ENCODE peak calls at places on chromosomes 2 and 18, in seven cellular contexts. I is HCT116, N is breast epithelium, F is stomach, H is transverse colon, V is endothelial cell of umbilical vein, W is upper lobe of left lung. Z is an unnamed sample.

GRCh38 chr2:227506456-227506855 is 34.5 kb downstream of the AGFG1 start:
- DNase-seq in I (no peak), H (no peak), W (no peak), F (no peak), N (no peak), V (no peak), Z (no peak)

GRCh38 chr2:12725238-12726187 is 8.8 kb downstream of the TRIB2 start:
- DNase-seq in W (no peak), I (no peak), F (peak; percentile 75), V (no peak), H (no peak), N (no peak), Z (no peak)

GRCh38 chr2:239596298-239596697 is 195.5 kb upstream of the HDAC4 start:
- DNase-seq in H (no peak), W (no peak), V (no peak), I (no peak), N (no peak), F (no peak), Z (no peak)

GRCh38 chr18:55547705-55548056 is 40.3 kb downstream of the TCF4 start:
- DNase-seq in W (no peak), H (no peak), I (no peak), V (no peak), F (no peak), N (no peak), Z (no peak)

GRCh38 chr2:241813806-241814570 is 5.0 kb downstream of the NEU4 start:
- DNase-seq in W (peak; percentile 41), V (no peak), F (no peak), H (peak; percentile 10), I (no peak), N (no peak), Z (no peak)

GRCh38 chr2:175595139-175595538 is 406.9 kb downstream of the LNPK start:
- DNase-seq in F (no peak), I (no peak), N (no peak), H (no peak), W (no peak), V (no peak), Z (no peak)

GRCh38 chr2:27194538-27195354 is 17.1 kb upstream of the ATRAID start:
- DNase-seq in W (no peak), I (no peak), F (no peak), H (no peak), V (no peak), N (no peak), Z (no peak)

GRCh38 chr2:110657721-110658305 is 20.1 kb downstream of the BUB1 start:
- DNase-seq in N (no peak), H (peak; percentile 44), F (peak; percentile 67), W (no peak), I (no peak), V (no peak), Z (no peak)

GRCh38 chr2:38446972-38447561 is 70.0 kb upstream of the ATL2 start:
- DNase-seq in I (no peak), H (no peak), W (no peak), V (no peak), F (no peak), N (no peak), Z (no peak)

GRCh38 chr2:424306-425172 is 136.6 kb upstream of the ALKAL2 start:
- DNase-seq in V (no peak), F (no peak), H (no peak), W (no peak), I (no peak), N (no peak), Z (no peak)

GRCh38 chr2:120860579-120860922 is 124.9 kb downstream of the GLI2 start:
- DNase-seq in F (no peak), H (no peak), W (no peak), I (no peak), V (no peak), N (no peak), Z (no peak)

GRCh38 chr2:132282911-132283310 is 121.2 kb upstream of the ANKRD30BL start:
- DNase-seq in N (no peak), H (no peak), F (no peak), W (peak; percentile 62), V (no peak), I (no peak), Z (no peak)

DNA sequence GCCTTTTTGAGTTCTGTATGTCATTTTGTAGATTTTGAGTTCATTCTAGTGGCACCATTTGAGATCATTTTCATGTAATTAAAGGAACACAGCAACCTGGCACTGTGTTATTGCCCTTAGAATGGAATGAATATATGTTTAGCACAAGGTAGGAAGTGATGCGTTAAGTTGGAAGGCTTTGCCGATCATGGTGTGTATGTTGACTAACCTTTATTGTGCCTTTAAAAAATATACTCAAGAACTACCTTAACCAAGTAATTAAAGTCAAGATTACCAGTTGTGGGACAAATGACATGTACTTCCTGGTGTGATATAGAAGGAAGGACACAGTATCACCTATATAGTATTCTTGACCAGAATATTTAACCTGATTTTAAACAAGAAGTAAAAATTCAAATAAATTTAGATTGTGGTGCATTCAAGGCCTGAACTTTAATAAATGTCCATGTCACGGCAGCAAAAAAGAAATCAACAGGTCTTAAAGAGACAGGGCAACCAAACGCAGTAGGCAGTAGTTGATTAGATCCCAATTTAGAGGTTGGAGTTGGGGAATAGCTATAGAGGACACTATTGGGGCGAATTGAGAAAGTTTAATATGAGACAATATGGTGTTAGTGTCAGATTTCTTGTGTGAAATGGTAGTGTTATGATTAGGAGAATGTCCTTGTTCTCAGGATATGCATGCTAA is 68.6 kb downstream of the MSH2 start:
- DNase-seq in F (no peak), V (no peak), W (no peak), N (no peak), H (no peak), I (no peak), Z (no peak)
- H3K36me3 ChIP-seq in F (no peaks in the 10 kb centered on the region), V (peaks cover 5% of the 10 kb centered on the region), W (peaks cover 40% of the 10 kb centered on the region), N (no peaks in the 10 kb centered on the region), H (no peaks in the 10 kb centered on the region), I (peaks cover 4% of the 10 kb centered on the region), Z (peaks cover 15% of the 10 kb centered on the region)

DNA sequence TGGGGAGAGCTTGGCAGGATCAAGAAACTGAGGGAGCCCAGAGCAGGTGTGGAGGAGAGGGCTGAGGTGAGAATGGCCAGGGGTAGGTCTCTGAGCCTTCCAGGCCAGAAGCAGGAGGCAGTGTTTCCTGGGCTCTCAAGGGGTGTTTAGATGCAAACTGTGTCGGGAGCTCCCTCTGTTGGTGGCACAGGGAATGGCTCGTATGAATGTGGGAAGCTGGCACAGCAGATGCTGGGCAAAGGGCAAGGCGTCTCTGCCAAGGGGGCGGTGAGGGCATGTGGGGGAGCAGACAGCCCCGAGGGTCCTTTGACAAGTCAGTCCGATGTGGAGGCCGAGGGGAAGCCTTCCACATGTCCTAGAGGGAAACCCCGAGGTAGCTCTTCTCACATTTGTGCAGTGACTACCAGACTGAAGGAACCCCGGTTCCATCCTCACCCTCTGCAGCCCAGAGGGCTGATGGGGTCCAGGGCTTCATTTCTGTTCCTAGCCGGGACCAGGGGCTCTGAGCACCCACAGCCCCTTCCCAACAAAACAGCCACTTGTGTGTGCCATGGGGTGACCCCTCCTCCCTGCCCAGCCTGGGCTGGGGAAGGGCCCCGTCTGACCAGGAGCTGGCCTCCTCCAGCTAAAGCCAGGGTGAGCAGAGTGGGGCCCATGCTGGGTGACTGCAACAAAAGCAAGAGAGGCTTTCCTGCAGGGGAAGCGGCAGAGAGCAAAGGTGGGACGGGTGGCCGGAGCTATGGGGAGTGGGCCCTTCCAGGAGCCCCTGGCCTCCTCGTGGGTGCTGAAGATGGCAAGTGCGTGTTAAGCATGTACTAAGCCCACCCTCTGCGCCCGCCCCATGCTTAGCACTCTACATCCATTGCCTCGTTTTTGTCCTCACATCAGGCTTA is 103.4 kb downstream of the SEPTIN10 start:
- DNase-seq in F (peak; percentile 84), V (peak; percentile 66), N (peak; percentile 72), W (no peak), H (peak; percentile 84), I (peak; percentile 50), Z (no peak)
- TF ChIP-seq POLR2AphosphoS5 in F (no peak), V (no peak), N (no peak), W (no peak), H (no peak), I (no peak), Z (no peak)

GRCh38 chr18:382423-382984 is 114.7 kb upstream of the THOC1 start:
- DNase-seq in W (no peak), V (no peak), I (no peak), H (no peak), F (no peak), N (no peak), Z (no peak)

GRCh38 chr18:378039-378438 is 110.2 kb upstream of the THOC1 start:
- DNase-seq in N (no peak), W (peak; percentile 29), H (no peak), I (no peak), V (peak; percentile 24), F (no peak), Z (no peak)

GRCh38 chr18:377088-377487 is 109.2 kb upstream of the THOC1 start:
- DNase-seq in V (no peak), N (no peak), H (no peak), I (no peak), F (no peak), W (no peak), Z (no peak)

GRCh38 chr18:383135-383534 is 115.3 kb upstream of the THOC1 start:
- DNase-seq in W (no peak), I (no peak), V (no peak), N (no peak), H (no peak), F (no peak), Z (no peak)

DNA sequence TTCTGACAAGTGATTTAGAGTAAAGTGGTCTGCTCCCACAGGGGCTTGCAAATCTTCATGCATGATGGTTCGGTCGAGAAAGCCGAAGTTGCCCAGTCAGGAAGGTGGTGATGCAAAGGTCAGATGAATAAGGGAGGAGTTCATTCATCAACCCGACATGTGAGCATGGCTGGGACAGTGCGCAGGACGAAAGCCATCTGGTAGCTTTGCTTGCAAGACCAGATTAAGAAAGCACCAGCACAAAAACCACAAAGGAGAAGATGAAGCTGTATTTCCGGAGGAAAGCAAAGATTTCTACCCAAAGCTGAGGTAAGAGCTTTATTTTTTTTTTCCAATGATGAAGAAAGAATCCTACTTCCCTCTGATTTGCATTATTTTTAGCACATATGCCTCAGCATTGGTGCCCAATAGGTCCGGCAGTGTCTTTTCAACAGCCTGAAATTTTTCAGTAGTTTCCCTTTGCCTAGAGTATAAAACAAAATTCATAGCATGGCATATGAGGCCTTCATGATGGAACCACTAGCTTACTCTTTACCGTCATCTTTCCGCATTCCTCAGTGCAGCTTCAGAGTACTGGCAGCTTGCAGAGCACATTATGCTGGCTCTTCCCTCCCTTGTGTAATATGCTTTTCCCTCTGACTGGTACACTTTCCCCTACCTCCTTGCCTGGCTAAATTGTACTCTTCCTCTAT is 112.0 kb upstream of the THOC1 start:
- DNase-seq in V (no peak), I (no peak), W (no peak), N (no peak), F (no peak), H (no peak), Z (no peak)
- H3K36me3 ChIP-seq in V (no peaks in the 10 kb centered on the region), I (no peaks in the 10 kb centered on the region), W (no peaks in the 10 kb centered on the region), N (no peaks in the 10 kb centered on the region), F (no peaks in the 10 kb centered on the region), H (no peaks in the 10 kb centered on the region), Z (no peaks in the 10 kb centered on the region)

GRCh38 chr2:9807056-9807455 is 36.2 kb upstream of the TAF1B start:
- DNase-seq in I (no peak), F (peak; percentile 13), H (no peak), W (peak; percentile 54), V (no peak), N (peak; percentile 46), Z (no peak)

GRCh38 chr2:9806656-9807055 is 36.6 kb upstream of the TAF1B start:
- DNase-seq in I (no peak), V (no peak), N (peak; percentile 24), W (no peak), H (no peak), F (no peak), Z (no peak)

GRCh38 chr2:9809064-9809356 is 34.3 kb upstream of the TAF1B start:
- DNase-seq in H (peak; percentile 56), V (no peak), N (peak; percentile 75), I (no peak), F (peak; percentile 61), W (no peak), Z (no peak)

GRCh38 chr2:9808334-9809063 is 34.8 kb upstream of the TAF1B start:
- DNase-seq in N (peak; percentile 20), H (no peak), F (no peak), V (no peak), I (no peak), W (peak; percentile 27), Z (no peak)

GRCh38 chr2:9807555-9808305 is 35.5 kb upstream of the TAF1B start:
- DNase-seq in V (no peak), W (peak; percentile 30), N (peak; percentile 44), H (no peak), I (no peak), F (peak; percentile 23), Z (no peak)
- TF ChIP-seq POLR2AphosphoS5 in V (no peak), W (no peak), N (no peak), H (no peak), I (no peak), F (no peak), Z (no peak)

Z was measured in vagina.